ENCODE peak calls at places on chromosomes 13 and 19, in four cellular contexts. D, H, Q and N are unnamed samples.
A peak's percentile ranks its signal among the peaks of the same experiment; 100 is the strongest.

GRCh38 chr13:38180670-38181069 is 169.0 kb upstream of the UFM1 start:
- DNase-seq in D (no peak), H (no peak), Q (no peak), N (no peak)

GRCh38 chr13:48853381-48854102 is 122.2 kb upstream of the FNDC3A start:
- DNase-seq in D (no peak), H (no peak), Q (no peak), N (no peak)

GRCh38 chr19:44891016-44891882 is at the start of gene TOMM40:
- DNase-seq in D (peak; percentile 100), H (no peak), Q (peak; percentile 100), N (no peak)

GRCh38 chr13:75554981-75555380 is 5.4 kb downstream of the UCHL3 start:
- DNase-seq in D (no peak), H (no peak), Q (no peak), N (no peak)

GRCh38 chr19:16773259-16773658 is 53.6 kb downstream of the NWD1 start:
- DNase-seq in D (no peak), H (no peak), Q (no peak), N (no peak)

GRCh38 chr19:13920940-13921744 is 15.1 kb downstream of the CC2D1A start:
- DNase-seq in D (no peak), H (peak; percentile 15), Q (no peak), N (peak; percentile 16)

GRCh38 chr19:29971002-29971401 is 29.0 kb downstream of the URI1 start:
- DNase-seq in D (no peak), H (no peak), Q (no peak), N (no peak)

GRCh38 chr13:99984463-99985242 is 3.1 kb downstream of the ZIC2 start:
- DNase-seq in D (no peak), H (no peak), Q (no peak), N (no peak)

GRCh38 chr13:42633495-42633894 is 59.5 kb downstream of the TNFSF11 start:
- DNase-seq in D (no peak), H (no peak), Q (no peak), N (no peak)

GRCh38 chr13:66348745-66349720 is 881.1 kb downstream of the PCDH9 start:
- DNase-seq in D (no peak), H (no peak), Q (no peak), N (no peak)

GRCh38 chr19:19226204-19226603 is 14.4 kb downstream of the NCAN start:
- DNase-seq in D (no peak), H (no peak), Q (no peak), N (no peak)

GRCh38 chr19:50551034-50551712 is 17.1 kb downstream of the LRRC4B start:
- DNase-seq in D (peak; percentile 31), H (no peak), Q (no peak), N (no peak)

GRCh38 chr13:91482427-91482826 is 84.0 kb downstream of the GPC5 start:
- DNase-seq in D (no peak), H (no peak), Q (no peak), N (no peak)

GRCh38 chr13:63198076-63198475 is 1782.4 kb upstream of the PCDH20 start:
- DNase-seq in D (no peak), H (no peak), Q (no peak), N (no peak)

GRCh38 chr19:56637976-56638555 is 4.9 kb upstream of the SMIM17 start:
- DNase-seq in D (peak; percentile 72), H (peak; percentile 40), Q (no peak), N (peak; percentile 93)

GRCh38 chr19:10007811-10008211 is 2.5 kb downstream of the COL5A3 start:
- DNase-seq in D (no peak), H (no peak), Q (no peak), N (no peak)

GRCh38 chr19:55685776-55686175 is 10.8 kb downstream of the EPN1 start:
- DNase-seq in D (no peak), H (no peak), Q (no peak), N (no peak)

GRCh38 chr19:33350538-33351309 is 22.8 kb upstream of the CEBPG start:
- DNase-seq in D (no peak), H (no peak), Q (no peak), N (no peak)

GRCh38 chr13:45136741-45137500 is 16.6 kb downstream of the GTF2F2 start:
- DNase-seq in D (no peak), H (no peak), Q (no peak), N (no peak)

GRCh38 chr19:6273701-6274601 is 5.8 kb downstream of the MLLT1 start:
- DNase-seq in D (peak; percentile 57), H (no peak), Q (no peak), N (no peak)

GRCh38 chr19:32174386-32175113 is 170.9 kb upstream of the ZNF507 start:
- DNase-seq in D (no peak), H (no peak), Q (no peak), N (no peak)

GRCh38 chr19:47848871-47849473 is 10.1 kb upstream of the TPRX2 start:
- DNase-seq in D (no peak), H (peak; percentile 29), Q (no peak), N (no peak)

GRCh38 chr19:29421186-29421525 is 104.6 kb upstream of the VSTM2B start:
- DNase-seq in D (no peak), H (no peak), Q (no peak), N (no peak)

GRCh38 chr19:5434970-5435641 is 20.1 kb upstream of the ZNRF4 start:
- DNase-seq in D (no peak), H (peak; percentile 5), Q (peak; percentile 4), N (no peak)

GRCh38 chr19:54616840-54617560 is 13.3 kb upstream of the LILRB1 start:
- DNase-seq in D (no peak), H (no peak), Q (no peak), N (no peak)

GRCh38 chr13:109146912-109147624 is 517.7 kb downstream of the MYO16 start:
- DNase-seq in D (no peak), H (no peak), Q (no peak), N (no peak)

GRCh38 chr13:67048793-67049150 is 181.4 kb downstream of the PCDH9 start:
- DNase-seq in D (no peak), H (no peak), Q (no peak), N (no peak)

GRCh38 chr19:12984683-12985048 is 10.6 kb upstream of the NFIX start:
- DNase-seq in D (no peak), H (no peak), Q (no peak), N (no peak)

GRCh38 chr19:1705367-1705766 is 47.9 kb upstream of the ONECUT3 start:
- DNase-seq in D (no peak), H (no peak), Q (no peak), N (no peak)

GRCh38 chr13:30577381-30577780 is 40.3 kb upstream of the USPL1 start:
- DNase-seq in D (no peak), H (peak; percentile 43), Q (peak; percentile 41), N (no peak)

GRCh38 chr19:16384688-16385087 is 60.1 kb downstream of the KLF2 start:
- DNase-seq in D (no peak), H (no peak), Q (no peak), N (no peak)